ENCODE peak calls at places on chromosomes 3 and 15, in seven cellular contexts. One of them, this sample, is unnamed.
A peak's percentile ranks its signal among the peaks of the same experiment; 100 is the strongest.

GRCh38 chr3:73683706-73684105 is 59.0 kb upstream of the PDZRN3 start:
- DNase-seq in spleen: no peak
- DNase-seq in transverse colon: no peak
- DNase-seq in A549: no peak
- DNase-seq in upper lobe of left lung: no peak
- DNase-seq in HCT116: no peak
- DNase-seq in suprapubic skin: no peak
- DNase-seq in this sample: no peak

GRCh38 chr3:32743934-32744333 is 58.9 kb downstream of the CNOT10 start:
- DNase-seq in transverse colon: peak; percentile 19
- DNase-seq in HCT116: no peak
- DNase-seq in A549: peak; percentile 12
- DNase-seq in suprapubic skin: no peak
- DNase-seq in spleen: no peak
- DNase-seq in upper lobe of left lung: no peak
- DNase-seq in this sample: no peak

GRCh38 chr3:173548261-173548660 is 150.7 kb downstream of the NLGN1 start:
- DNase-seq in upper lobe of left lung: no peak
- DNase-seq in HCT116: no peak
- DNase-seq in A549: no peak
- DNase-seq in suprapubic skin: no peak
- DNase-seq in transverse colon: no peak
- DNase-seq in spleen: no peak
- DNase-seq in this sample: no peak

GRCh38 chr3:28173831-28174230 is 67.6 kb upstream of the CMC1 start:
- DNase-seq in A549: no peak
- DNase-seq in upper lobe of left lung: no peak
- DNase-seq in spleen: no peak
- DNase-seq in transverse colon: no peak
- DNase-seq in suprapubic skin: no peak
- DNase-seq in HCT116: no peak
- DNase-seq in this sample: no peak

GRCh38 chr15:78193731-78194567 is 40.4 kb downstream of the ACSBG1 start:
- DNase-seq in spleen: no peak
- DNase-seq in suprapubic skin: no peak
- DNase-seq in upper lobe of left lung: no peak
- DNase-seq in A549: no peak
- DNase-seq in HCT116: no peak
- DNase-seq in transverse colon: no peak
- DNase-seq in this sample: no peak

GRCh38 chr3:31081031-31081662 is 186.7 kb upstream of the GADL1 start:
- DNase-seq in A549: no peak
- DNase-seq in suprapubic skin: no peak
- DNase-seq in upper lobe of left lung: peak; percentile 27
- DNase-seq in HCT116: no peak
- DNase-seq in spleen: no peak
- DNase-seq in transverse colon: no peak
- DNase-seq in this sample: no peak

GRCh38 chr15:74383695-74384565 is 16.5 kb upstream of the CYP11A1 start:
- DNase-seq in suprapubic skin: no peak
- DNase-seq in upper lobe of left lung: no peak
- DNase-seq in spleen: peak; percentile 87
- DNase-seq in transverse colon: no peak
- DNase-seq in A549: peak; percentile 33
- DNase-seq in HCT116: peak; percentile 57
- DNase-seq in this sample: no peak

GRCh38 chr3:156816091-156816793 is 9.9 kb upstream of the LEKR1 start:
- DNase-seq in suprapubic skin: peak; percentile 64
- DNase-seq in A549: peak; percentile 50
- DNase-seq in transverse colon: peak; percentile 38
- DNase-seq in upper lobe of left lung: no peak
- DNase-seq in spleen: peak; percentile 87
- DNase-seq in HCT116: no peak
- DNase-seq in this sample: peak; percentile 53

GRCh38 chr15:91849749-91850161 is 3.8 kb upstream of the SLCO3A1 start:
- DNase-seq in suprapubic skin: no peak
- DNase-seq in spleen: no peak
- DNase-seq in A549: peak; percentile 70
- DNase-seq in transverse colon: no peak
- DNase-seq in HCT116: peak; percentile 35
- DNase-seq in upper lobe of left lung: no peak
- DNase-seq in this sample: peak; percentile 37

GRCh38 chr3:183800221-183800863 is 25.0 kb downstream of the MAP6D1 start:
- DNase-seq in spleen: no peak
- DNase-seq in HCT116: no peak
- DNase-seq in A549: no peak
- DNase-seq in transverse colon: no peak
- DNase-seq in upper lobe of left lung: no peak
- DNase-seq in suprapubic skin: no peak
- DNase-seq in this sample: no peak

GRCh38 chr3:8540456-8540855 is 38.8 kb downstream of the LMCD1 start:
- DNase-seq in HCT116: no peak
- DNase-seq in transverse colon: no peak
- DNase-seq in A549: no peak
- DNase-seq in spleen: no peak
- DNase-seq in suprapubic skin: no peak
- DNase-seq in upper lobe of left lung: no peak
- DNase-seq in this sample: no peak

GRCh38 chr15:45634442-45635190 is at the start of gene SQOR:
- DNase-seq in suprapubic skin: peak; percentile 94
- DNase-seq in transverse colon: peak; percentile 93
- DNase-seq in upper lobe of left lung: peak; percentile 93
- DNase-seq in spleen: peak; percentile 96
- DNase-seq in HCT116: peak; percentile 73
- DNase-seq in A549: peak; percentile 86
- DNase-seq in this sample: peak; percentile 55

GRCh38 chr3:114365909-114366308 is 72.1 kb downstream of the TIGIT start:
- DNase-seq in A549: no peak
- DNase-seq in HCT116: no peak
- DNase-seq in upper lobe of left lung: no peak
- DNase-seq in spleen: no peak
- DNase-seq in transverse colon: no peak
- DNase-seq in suprapubic skin: no peak
- DNase-seq in this sample: no peak

GRCh38 chr15:89673162-89673506 is 6.0 kb downstream of the PLIN1 start:
- DNase-seq in suprapubic skin: no peak
- DNase-seq in upper lobe of left lung: no peak
- DNase-seq in spleen: no peak
- DNase-seq in HCT116: peak; percentile 12
- DNase-seq in A549: peak; percentile 64
- DNase-seq in transverse colon: no peak
- DNase-seq in this sample: peak; percentile 49

GRCh38 chr15:40843885-40844542 is at the start of gene SPINT1:
- DNase-seq in spleen: no peak
- DNase-seq in upper lobe of left lung: peak; percentile 80
- DNase-seq in suprapubic skin: no peak
- DNase-seq in HCT116: no peak
- DNase-seq in A549: no peak
- DNase-seq in transverse colon: peak; percentile 82
- DNase-seq in this sample: peak; percentile 29

GRCh38 chr3:179168933-179169332 is 20.8 kb downstream of the PIK3CA start:
- DNase-seq in A549: no peak
- DNase-seq in spleen: no peak
- DNase-seq in transverse colon: no peak
- DNase-seq in HCT116: no peak
- DNase-seq in suprapubic skin: no peak
- DNase-seq in upper lobe of left lung: no peak
- DNase-seq in this sample: no peak

GRCh38 chr3:133280591-133280990 is 119.3 kb upstream of the BFSP2 start:
- DNase-seq in suprapubic skin: no peak
- DNase-seq in HCT116: no peak
- DNase-seq in spleen: no peak
- DNase-seq in upper lobe of left lung: no peak
- DNase-seq in A549: no peak
- DNase-seq in transverse colon: no peak
- DNase-seq in this sample: no peak

GRCh38 chr3:69806735-69807438 is 67.6 kb downstream of the MITF start:
- DNase-seq in HCT116: no peak
- DNase-seq in upper lobe of left lung: no peak
- DNase-seq in A549: no peak
- DNase-seq in suprapubic skin: no peak
- DNase-seq in spleen: no peak
- DNase-seq in transverse colon: no peak
- DNase-seq in this sample: no peak

GRCh38 chr3:110564674-110565073 is 506.9 kb upstream of the NECTIN3 start:
- DNase-seq in upper lobe of left lung: no peak
- DNase-seq in spleen: no peak
- DNase-seq in transverse colon: no peak
- DNase-seq in A549: no peak
- DNase-seq in HCT116: no peak
- DNase-seq in suprapubic skin: no peak
- DNase-seq in this sample: no peak

GRCh38 chr3:64463981-64464380 is 223.8 kb downstream of the ADAMTS9 start:
- DNase-seq in spleen: no peak
- DNase-seq in transverse colon: no peak
- DNase-seq in suprapubic skin: no peak
- DNase-seq in A549: no peak
- DNase-seq in HCT116: no peak
- DNase-seq in upper lobe of left lung: no peak
- DNase-seq in this sample: no peak

GRCh38 chr15:74193305-74193718 is 9.3 kb downstream of the STRA6 start:
- DNase-seq in A549: peak; percentile 67
- DNase-seq in suprapubic skin: no peak
- DNase-seq in transverse colon: no peak
- DNase-seq in HCT116: peak; percentile 78
- DNase-seq in upper lobe of left lung: no peak
- DNase-seq in spleen: no peak
- DNase-seq in this sample: no peak

GRCh38 chr15:83784975-83785374 is 131.1 kb downstream of the ADAMTSL3 start:
- DNase-seq in upper lobe of left lung: no peak
- DNase-seq in spleen: no peak
- DNase-seq in transverse colon: no peak
- DNase-seq in HCT116: no peak
- DNase-seq in suprapubic skin: no peak
- DNase-seq in A549: no peak
- DNase-seq in this sample: no peak

GRCh38 chr3:29420106-29420505 is 139.2 kb downstream of the RBMS3 start:
- DNase-seq in suprapubic skin: no peak
- DNase-seq in A549: no peak
- DNase-seq in upper lobe of left lung: no peak
- DNase-seq in HCT116: no peak
- DNase-seq in transverse colon: no peak
- DNase-seq in spleen: no peak
- DNase-seq in this sample: no peak
- TF ChIP-seq POLR2A in suprapubic skin: no peak
- TF ChIP-seq POLR2A in A549: no peak
- TF ChIP-seq POLR2A in upper lobe of left lung: no peak
- TF ChIP-seq POLR2A in HCT116: no peak
- TF ChIP-seq POLR2A in transverse colon: no peak
- TF ChIP-seq POLR2A in spleen: no peak
- TF ChIP-seq POLR2A in this sample: no peak

DNA sequence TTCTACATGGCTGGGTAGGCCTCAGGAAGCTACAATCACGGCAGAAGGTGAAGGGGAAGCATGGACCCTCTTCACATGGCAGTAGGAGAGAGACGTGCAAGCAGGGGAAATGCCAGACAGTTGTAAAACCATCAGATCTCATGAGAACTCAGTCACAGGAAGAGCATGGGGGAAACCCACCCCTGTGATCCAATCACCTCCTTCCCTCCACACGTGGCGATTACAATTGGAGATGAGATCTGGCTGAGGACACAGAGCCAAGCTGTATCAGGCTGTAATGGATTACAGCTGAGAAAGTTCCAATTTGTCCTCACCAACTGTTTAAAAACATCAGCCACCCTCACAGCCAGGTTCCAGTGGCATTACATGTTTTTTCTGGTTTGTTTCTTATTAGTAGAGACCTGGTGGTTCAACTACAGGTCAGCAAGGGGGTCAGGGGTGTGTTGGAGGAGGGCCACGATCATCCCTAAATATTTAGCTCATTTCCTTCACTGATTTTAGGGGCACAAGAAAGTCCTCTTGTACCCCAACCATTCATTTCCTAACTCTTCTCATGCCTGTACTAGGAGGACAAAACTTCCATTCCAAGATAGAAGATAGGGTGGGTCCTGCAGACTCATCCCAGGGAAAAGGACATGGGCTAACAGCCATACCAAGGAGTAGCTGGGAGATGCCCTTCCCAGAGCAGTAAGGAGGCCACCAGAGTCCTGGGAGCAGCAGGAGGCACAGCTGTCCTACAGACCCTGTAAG is 54.4 kb downstream of the ANXA2 start:
- DNase-seq in transverse colon: no peak
- DNase-seq in upper lobe of left lung: no peak
- DNase-seq in spleen: no peak
- DNase-seq in suprapubic skin: no peak
- DNase-seq in HCT116: no peak
- DNase-seq in A549: no peak
- DNase-seq in this sample: no peak
- TF ChIP-seq POLR2A in transverse colon: no peak
- TF ChIP-seq POLR2A in upper lobe of left lung: no peak
- TF ChIP-seq POLR2A in spleen: no peak
- TF ChIP-seq POLR2A in suprapubic skin: no peak
- TF ChIP-seq POLR2A in HCT116: no peak
- TF ChIP-seq POLR2A in A549: no peak
- TF ChIP-seq POLR2A in this sample: no peak

DNA sequence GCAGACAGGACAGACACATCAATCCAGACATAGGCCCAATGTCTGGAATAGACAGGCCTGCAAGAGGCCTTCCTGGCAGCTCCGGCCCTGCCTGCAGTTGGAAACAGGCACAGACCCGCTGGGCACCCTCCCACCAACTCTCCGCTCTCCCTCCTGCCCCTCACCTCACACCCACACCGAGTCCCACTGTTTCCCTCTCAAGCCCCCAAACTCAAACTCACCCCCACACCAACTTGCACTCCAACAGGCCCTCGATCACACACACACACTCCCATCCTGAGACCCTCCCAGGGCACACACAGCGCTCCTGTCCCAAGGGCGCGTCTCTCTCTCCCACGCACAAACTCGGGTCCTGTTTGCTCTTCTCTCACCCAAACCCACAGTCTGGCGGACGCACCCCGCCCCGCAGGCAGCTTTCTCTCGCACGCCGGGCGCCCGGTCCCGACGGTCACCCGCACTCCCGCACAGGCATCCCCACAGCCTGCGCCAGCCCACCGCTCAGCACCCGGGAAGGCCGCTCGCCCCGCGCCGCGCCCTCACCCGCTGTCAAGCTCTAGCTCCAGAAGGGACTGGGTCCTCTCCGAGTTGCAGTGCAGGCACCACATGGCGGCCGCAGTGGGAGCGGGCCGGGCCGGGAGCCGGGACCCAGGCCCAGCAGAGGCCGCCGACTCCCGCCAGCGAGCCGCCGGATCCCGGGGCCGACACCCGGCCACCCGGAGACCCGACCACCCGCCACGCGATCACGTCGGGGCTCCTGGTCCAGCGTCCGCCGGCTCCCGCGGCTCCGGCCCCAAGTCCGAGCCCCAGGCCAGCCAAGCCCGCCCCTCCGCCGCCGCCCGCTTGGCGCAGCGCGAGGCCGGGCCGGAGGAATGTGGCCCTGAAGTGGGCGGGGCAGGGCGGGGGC is 106.1 kb downstream of the IQSEC1 start:
- DNase-seq in transverse colon: peak; percentile 31
- DNase-seq in suprapubic skin: peak; percentile 78
- DNase-seq in upper lobe of left lung: no peak
- DNase-seq in HCT116: no peak
- DNase-seq in spleen: no peak
- DNase-seq in A549: no peak
- DNase-seq in this sample: peak; percentile 76
- TF ChIP-seq POLR2A in transverse colon: peak; percentile 19
- TF ChIP-seq POLR2A in suprapubic skin: no peak
- TF ChIP-seq POLR2A in upper lobe of left lung: peak; percentile 55
- TF ChIP-seq POLR2A in HCT116: peak; percentile 15
- TF ChIP-seq POLR2A in spleen: no peak
- TF ChIP-seq POLR2A in A549: peak; percentile 55
- TF ChIP-seq POLR2A in this sample: peak; percentile 22

GRCh38 chr3:101850327-101851048 is 1.2 kb downstream of the NFKBIZ start:
- DNase-seq in HCT116: no peak
- DNase-seq in upper lobe of left lung: no peak
- DNase-seq in transverse colon: no peak
- DNase-seq in A549: no peak
- DNase-seq in spleen: no peak
- DNase-seq in suprapubic skin: no peak
- DNase-seq in this sample: peak; percentile 76
- TF ChIP-seq POLR2A in HCT116: no peak
- TF ChIP-seq POLR2A in upper lobe of left lung: no peak
- TF ChIP-seq POLR2A in transverse colon: peak; percentile 52
- TF ChIP-seq POLR2A in A549: no peak
- TF ChIP-seq POLR2A in spleen: peak; percentile 23
- TF ChIP-seq POLR2A in suprapubic skin: peak; percentile 62
- TF ChIP-seq POLR2A in this sample: no peak

This sample was measured in erythroblast.